ENCODE peak calls at places on chromosomes 2 and 18, in ten cellular contexts. One of them, this sample, is unnamed.

GRCh38 chr2:88167740-88168139 is 2.4 kb upstream of the THNSL2 start:
- DNase-seq in foreskin melanocyte: no peak
- DNase-seq in sciatic nerve: no peak
- DNase-seq in SW480: no peak
- DNase-seq in HCT116: no peak
- DNase-seq in NCI-H2107: no peak
- DNase-seq in breast epithelium: no peak
- DNase-seq in LHCN-M2: no peak
- DNase-seq in AG09319: no peak
- DNase-seq in HTR-8/SVneo: no peak
- DNase-seq in this sample: no peak

GRCh38 chr2:219569041-219569440 is 2.3 kb downstream of the OBSL1 start:
- DNase-seq in breast epithelium: no peak
- DNase-seq in NCI-H2107: no peak
- DNase-seq in AG09319: no peak
- DNase-seq in LHCN-M2: no peak
- DNase-seq in sciatic nerve: no peak
- DNase-seq in SW480: no peak
- DNase-seq in HTR-8/SVneo: no peak
- DNase-seq in HCT116: no peak
- DNase-seq in foreskin melanocyte: no peak
- DNase-seq in this sample: no peak

GRCh38 chr2:169141713-169142352 is 72.5 kb downstream of the DHRS9 start:
- DNase-seq in SW480: peak
- DNase-seq in LHCN-M2: peak
- DNase-seq in HTR-8/SVneo: peak
- DNase-seq in breast epithelium: peak
- DNase-seq in AG09319: no peak
- DNase-seq in sciatic nerve: peak
- DNase-seq in HCT116: peak
- DNase-seq in foreskin melanocyte: peak
- DNase-seq in NCI-H2107: peak
- DNase-seq in this sample: peak

GRCh38 chr2:22900674-22901073 is 484.3 kb upstream of the KLHL29 start:
- DNase-seq in HCT116: no peak
- DNase-seq in breast epithelium: no peak
- DNase-seq in NCI-H2107: no peak
- DNase-seq in sciatic nerve: no peak
- DNase-seq in SW480: no peak
- DNase-seq in foreskin melanocyte: no peak
- DNase-seq in LHCN-M2: no peak
- DNase-seq in AG09319: no peak
- DNase-seq in HTR-8/SVneo: no peak
- DNase-seq in this sample: no peak

GRCh38 chr18:78935406-78935805 is 44.2 kb upstream of the SALL3 start:
- DNase-seq in LHCN-M2: no peak
- DNase-seq in AG09319: no peak
- DNase-seq in foreskin melanocyte: no peak
- DNase-seq in NCI-H2107: no peak
- DNase-seq in HTR-8/SVneo: no peak
- DNase-seq in HCT116: no peak
- DNase-seq in SW480: no peak
- DNase-seq in breast epithelium: no peak
- DNase-seq in sciatic nerve: peak
- DNase-seq in this sample: no peak

GRCh38 chr2:104939570-104940235 is 85.8 kb downstream of the POU3F3 start:
- DNase-seq in breast epithelium: no peak
- DNase-seq in HCT116: no peak
- DNase-seq in SW480: peak
- DNase-seq in sciatic nerve: no peak
- DNase-seq in AG09319: no peak
- DNase-seq in foreskin melanocyte: no peak
- DNase-seq in HTR-8/SVneo: no peak
- DNase-seq in LHCN-M2: no peak
- DNase-seq in NCI-H2107: no peak
- DNase-seq in this sample: no peak

GRCh38 chr2:181953773-181954537 is 31.7 kb upstream of the PPP1R1C start:
- DNase-seq in sciatic nerve: peak
- DNase-seq in SW480: peak
- DNase-seq in HTR-8/SVneo: no peak
- DNase-seq in LHCN-M2: peak
- DNase-seq in foreskin melanocyte: peak
- DNase-seq in NCI-H2107: no peak
- DNase-seq in AG09319: peak
- DNase-seq in breast epithelium: peak
- DNase-seq in HCT116: peak
- DNase-seq in this sample: no peak

GRCh38 chr2:192197387-192197786 is 2.7 kb upstream of the TMEFF2 start:
- DNase-seq in NCI-H2107: no peak
- DNase-seq in sciatic nerve: no peak
- DNase-seq in LHCN-M2: peak
- DNase-seq in breast epithelium: no peak
- DNase-seq in foreskin melanocyte: no peak
- DNase-seq in HTR-8/SVneo: no peak
- DNase-seq in AG09319: no peak
- DNase-seq in SW480: peak
- DNase-seq in HCT116: no peak
- DNase-seq in this sample: no peak

GRCh38 chr2:201182650-201183372 is at the start of gene CASP10:
- DNase-seq in HTR-8/SVneo: peak
- DNase-seq in sciatic nerve: no peak
- DNase-seq in SW480: peak
- DNase-seq in foreskin melanocyte: no peak
- DNase-seq in LHCN-M2: peak
- DNase-seq in AG09319: peak
- DNase-seq in breast epithelium: no peak
- DNase-seq in NCI-H2107: no peak
- DNase-seq in HCT116: peak
- DNase-seq in this sample: peak

GRCh38 chr2:113872201-113872600 is 17.7 kb upstream of the ACTR3 start:
- DNase-seq in breast epithelium: no peak
- DNase-seq in LHCN-M2: peak
- DNase-seq in foreskin melanocyte: no peak
- DNase-seq in sciatic nerve: no peak
- DNase-seq in SW480: no peak
- DNase-seq in HTR-8/SVneo: no peak
- DNase-seq in HCT116: no peak
- DNase-seq in AG09319: no peak
- DNase-seq in NCI-H2107: no peak
- DNase-seq in this sample: no peak

GRCh38 chr18:13471971-13472628 is 253.5 kb downstream of the LDLRAD4 start:
- DNase-seq in foreskin melanocyte: no peak
- DNase-seq in NCI-H2107: no peak
- DNase-seq in sciatic nerve: peak
- DNase-seq in LHCN-M2: no peak
- DNase-seq in SW480: peak
- DNase-seq in breast epithelium: no peak
- DNase-seq in HTR-8/SVneo: no peak
- DNase-seq in AG09319: no peak
- DNase-seq in HCT116: no peak
- DNase-seq in this sample: no peak

GRCh38 chr2:109699646-109700045 is 85.5 kb downstream of the SOWAHC start:
- DNase-seq in SW480: no peak
- DNase-seq in HCT116: no peak
- DNase-seq in foreskin melanocyte: no peak
- DNase-seq in sciatic nerve: no peak
- DNase-seq in NCI-H2107: no peak
- DNase-seq in AG09319: no peak
- DNase-seq in HTR-8/SVneo: no peak
- DNase-seq in LHCN-M2: no peak
- DNase-seq in breast epithelium: no peak
- DNase-seq in this sample: no peak

GRCh38 chr2:105755895-105756294 is 11.2 kb downstream of the NCK2 start:
- DNase-seq in breast epithelium: no peak
- DNase-seq in NCI-H2107: no peak
- DNase-seq in AG09319: no peak
- DNase-seq in foreskin melanocyte: no peak
- DNase-seq in sciatic nerve: no peak
- DNase-seq in HTR-8/SVneo: no peak
- DNase-seq in LHCN-M2: no peak
- DNase-seq in SW480: no peak
- DNase-seq in HCT116: no peak
- DNase-seq in this sample: no peak

GRCh38 chr2:54657664-54658083 is 65.8 kb upstream of the EML6 start:
- DNase-seq in AG09319: no peak
- DNase-seq in SW480: peak
- DNase-seq in sciatic nerve: peak
- DNase-seq in foreskin melanocyte: no peak
- DNase-seq in NCI-H2107: no peak
- DNase-seq in HTR-8/SVneo: peak
- DNase-seq in HCT116: peak
- DNase-seq in LHCN-M2: peak
- DNase-seq in breast epithelium: peak
- DNase-seq in this sample: peak

GRCh38 chr18:45962461-45962860 is 4.7 kb downstream of the EPG5 start:
- DNase-seq in LHCN-M2: peak
- DNase-seq in NCI-H2107: no peak
- DNase-seq in foreskin melanocyte: peak
- DNase-seq in breast epithelium: no peak
- DNase-seq in sciatic nerve: no peak
- DNase-seq in SW480: peak
- DNase-seq in HTR-8/SVneo: no peak
- DNase-seq in HCT116: no peak
- DNase-seq in AG09319: no peak
- DNase-seq in this sample: no peak

This sample was measured in H54.